ENCODE peak calls at places on chromosomes 7 and 10, in seven cellular contexts. One of them, this sample, is unnamed.

GRCh38 chr10:71795248-71795647 is 21.9 kb upstream of the VSIR start:
- DNase-seq in upper lobe of right lung: no peak
- DNase-seq in thyroid gland: peak; percentile 20
- DNase-seq in tibial artery: no peak
- DNase-seq in IMR-90: peak; percentile 23
- DNase-seq in mammary epithelial cell: no peak
- DNase-seq in breast epithelium: no peak
- DNase-seq in this sample: no peak

GRCh38 chr10:79385804-79386531 is 38.7 kb downstream of the PPIF start:
- DNase-seq in upper lobe of right lung: peak; percentile 55
- DNase-seq in thyroid gland: no peak
- DNase-seq in tibial artery: peak; percentile 66
- DNase-seq in IMR-90: no peak
- DNase-seq in mammary epithelial cell: no peak
- DNase-seq in breast epithelium: no peak
- DNase-seq in this sample: peak; percentile 3

GRCh38 chr7:26490631-26491624 is 199.3 kb downstream of the SNX10 start:
- DNase-seq in upper lobe of right lung: no peak
- DNase-seq in thyroid gland: peak; percentile 80
- DNase-seq in tibial artery: no peak
- DNase-seq in IMR-90: no peak
- DNase-seq in mammary epithelial cell: peak; percentile 91
- DNase-seq in breast epithelium: no peak
- DNase-seq in this sample: no peak

GRCh38 chr7:158050441-158051371 is 536.9 kb downstream of the PTPRN2 start:
- DNase-seq in upper lobe of right lung: peak; percentile 46
- DNase-seq in thyroid gland: no peak
- DNase-seq in tibial artery: peak; percentile 45
- DNase-seq in IMR-90: no peak
- DNase-seq in mammary epithelial cell: no peak
- DNase-seq in breast epithelium: peak; percentile 17
- DNase-seq in this sample: no peak

GRCh38 chr10:16832351-16833080 is 15.3 kb upstream of the RSU1 start:
- DNase-seq in upper lobe of right lung: no peak
- DNase-seq in thyroid gland: peak; percentile 9
- DNase-seq in tibial artery: peak; percentile 81
- DNase-seq in IMR-90: peak; percentile 90
- DNase-seq in mammary epithelial cell: peak; percentile 81
- DNase-seq in breast epithelium: peak; percentile 60
- DNase-seq in this sample: peak; percentile 84

GRCh38 chr10:44703241-44704155 is 207.6 kb upstream of the TMEM72 start:
- DNase-seq in upper lobe of right lung: no peak
- DNase-seq in thyroid gland: no peak
- DNase-seq in tibial artery: no peak
- DNase-seq in IMR-90: peak; percentile 75
- DNase-seq in mammary epithelial cell: no peak
- DNase-seq in breast epithelium: no peak
- DNase-seq in this sample: no peak

GRCh38 chr10:6077071-6077675 is 11.7 kb upstream of the RBM17 start:
- DNase-seq in upper lobe of right lung: no peak
- DNase-seq in thyroid gland: no peak
- DNase-seq in tibial artery: peak; percentile 44
- DNase-seq in IMR-90: no peak
- DNase-seq in mammary epithelial cell: no peak
- DNase-seq in breast epithelium: no peak
- DNase-seq in this sample: no peak

GRCh38 chr7:106062521-106062931 is 49.6 kb downstream of the SYPL1 start:
- DNase-seq in upper lobe of right lung: no peak
- DNase-seq in thyroid gland: no peak
- DNase-seq in tibial artery: no peak
- DNase-seq in IMR-90: no peak
- DNase-seq in mammary epithelial cell: peak; percentile 82
- DNase-seq in breast epithelium: no peak
- DNase-seq in this sample: no peak

GRCh38 chr7:128168667-128169210 is 72.3 kb upstream of the LEP start:
- DNase-seq in upper lobe of right lung: no peak
- DNase-seq in thyroid gland: peak; percentile 52
- DNase-seq in tibial artery: peak; percentile 51
- DNase-seq in IMR-90: no peak
- DNase-seq in mammary epithelial cell: peak; percentile 8
- DNase-seq in breast epithelium: no peak
- DNase-seq in this sample: peak; percentile 39

GRCh38 chr10:21889477-21890275 is 113.9 kb downstream of the DNAJC1 start:
- DNase-seq in upper lobe of right lung: no peak
- DNase-seq in thyroid gland: no peak
- DNase-seq in tibial artery: no peak
- DNase-seq in IMR-90: no peak
- DNase-seq in mammary epithelial cell: no peak
- DNase-seq in breast epithelium: no peak
- DNase-seq in this sample: no peak

GRCh38 chr7:38902443-38902842 is 6.5 kb downstream of the VPS41 start:
- DNase-seq in upper lobe of right lung: no peak
- DNase-seq in thyroid gland: no peak
- DNase-seq in tibial artery: no peak
- DNase-seq in IMR-90: no peak
- DNase-seq in mammary epithelial cell: no peak
- DNase-seq in breast epithelium: no peak
- DNase-seq in this sample: no peak

GRCh38 chr7:69677054-69677847 is 79.0 kb downstream of the AUTS2 start:
- DNase-seq in upper lobe of right lung: no peak
- DNase-seq in thyroid gland: no peak
- DNase-seq in tibial artery: no peak
- DNase-seq in IMR-90: no peak
- DNase-seq in mammary epithelial cell: no peak
- DNase-seq in breast epithelium: no peak
- DNase-seq in this sample: no peak

GRCh38 chr10:64430690-64431323 is 909.6 kb downstream of the REEP3 start:
- DNase-seq in upper lobe of right lung: no peak
- DNase-seq in thyroid gland: no peak
- DNase-seq in tibial artery: no peak
- DNase-seq in IMR-90: no peak
- DNase-seq in mammary epithelial cell: no peak
- DNase-seq in breast epithelium: no peak
- DNase-seq in this sample: peak; percentile 15

GRCh38 chr7:48109848-48110663 is 21.0 kb downstream of the UPP1 start:
- DNase-seq in upper lobe of right lung: peak; percentile 86
- DNase-seq in thyroid gland: peak; percentile 79
- DNase-seq in tibial artery: peak; percentile 83
- DNase-seq in IMR-90: peak; percentile 26
- DNase-seq in mammary epithelial cell: peak; percentile 71
- DNase-seq in breast epithelium: peak; percentile 82
- DNase-seq in this sample: peak; percentile 86

GRCh38 chr7:73329861-73330581 is 2.1 kb downstream of the FKBP6 start:
- DNase-seq in upper lobe of right lung: no peak
- DNase-seq in thyroid gland: peak; percentile 3
- DNase-seq in tibial artery: no peak
- DNase-seq in IMR-90: peak; percentile 36
- DNase-seq in mammary epithelial cell: no peak
- DNase-seq in breast epithelium: no peak
- DNase-seq in this sample: no peak

GRCh38 chr7:155809947-155810606 is 2.2 kb downstream of the SHH start:
- DNase-seq in upper lobe of right lung: peak; percentile 70
- DNase-seq in thyroid gland: no peak
- DNase-seq in tibial artery: no peak
- DNase-seq in IMR-90: no peak
- DNase-seq in mammary epithelial cell: no peak
- DNase-seq in breast epithelium: no peak
- DNase-seq in this sample: no peak

GRCh38 chr10:26478061-26478460 is 39.9 kb downstream of the APBB1IP start:
- DNase-seq in upper lobe of right lung: no peak
- DNase-seq in thyroid gland: no peak
- DNase-seq in tibial artery: no peak
- DNase-seq in IMR-90: no peak
- DNase-seq in mammary epithelial cell: no peak
- DNase-seq in breast epithelium: no peak
- DNase-seq in this sample: no peak

GRCh38 chr10:13987472-13987871 is 343.3 kb downstream of the FRMD4A start:
- DNase-seq in upper lobe of right lung: no peak
- DNase-seq in thyroid gland: no peak
- DNase-seq in tibial artery: no peak
- DNase-seq in IMR-90: peak; percentile 91
- DNase-seq in mammary epithelial cell: peak; percentile 71
- DNase-seq in breast epithelium: no peak
- DNase-seq in this sample: no peak

GRCh38 chr10:43230101-43230908 is 36.6 kb downstream of the RASGEF1A start:
- DNase-seq in upper lobe of right lung: peak; percentile 58
- DNase-seq in thyroid gland: peak; percentile 0
- DNase-seq in tibial artery: peak; percentile 57
- DNase-seq in IMR-90: no peak
- DNase-seq in mammary epithelial cell: no peak
- DNase-seq in breast epithelium: peak; percentile 17
- DNase-seq in this sample: peak; percentile 4

DNA sequence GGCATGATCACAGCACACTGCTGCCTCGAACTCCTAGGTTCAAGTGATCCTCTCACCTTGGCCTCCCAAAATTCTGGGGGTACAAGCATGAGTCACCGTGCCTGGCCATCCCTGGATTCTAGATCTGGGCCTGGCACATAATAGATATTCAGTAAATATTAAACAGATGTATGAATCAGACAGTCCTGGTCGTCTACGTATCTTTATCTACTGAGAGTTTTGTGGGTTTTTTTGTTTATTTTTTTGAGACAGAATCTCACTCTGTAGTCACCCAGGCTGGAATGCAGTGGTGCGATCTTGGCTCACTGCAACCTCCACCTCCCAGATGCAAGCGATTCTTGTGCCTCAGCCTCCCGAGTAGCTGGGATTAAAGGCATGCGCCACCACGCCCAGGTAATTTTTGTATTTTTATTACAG is 24.3 kb upstream of the ITGB1 start:
- DNase-seq in upper lobe of right lung: no peak
- DNase-seq in thyroid gland: no peak
- DNase-seq in tibial artery: no peak
- DNase-seq in IMR-90: peak; percentile 95
- DNase-seq in mammary epithelial cell: peak; percentile 89
- DNase-seq in breast epithelium: no peak
- DNase-seq in this sample: no peak
- H3K4me3 ChIP-seq in upper lobe of right lung: no peak overlapping the region
- H3K4me3 ChIP-seq in thyroid gland: no peak overlapping the region
- H3K4me3 ChIP-seq in tibial artery: no peak overlapping the region
- H3K4me3 ChIP-seq in IMR-90: no peak overlapping the region
- H3K4me3 ChIP-seq in mammary epithelial cell: peak overlapping the region; percentile 4
- H3K4me3 ChIP-seq in breast epithelium: no peak overlapping the region
- H3K4me3 ChIP-seq in this sample: no peak overlapping the region

DNA sequence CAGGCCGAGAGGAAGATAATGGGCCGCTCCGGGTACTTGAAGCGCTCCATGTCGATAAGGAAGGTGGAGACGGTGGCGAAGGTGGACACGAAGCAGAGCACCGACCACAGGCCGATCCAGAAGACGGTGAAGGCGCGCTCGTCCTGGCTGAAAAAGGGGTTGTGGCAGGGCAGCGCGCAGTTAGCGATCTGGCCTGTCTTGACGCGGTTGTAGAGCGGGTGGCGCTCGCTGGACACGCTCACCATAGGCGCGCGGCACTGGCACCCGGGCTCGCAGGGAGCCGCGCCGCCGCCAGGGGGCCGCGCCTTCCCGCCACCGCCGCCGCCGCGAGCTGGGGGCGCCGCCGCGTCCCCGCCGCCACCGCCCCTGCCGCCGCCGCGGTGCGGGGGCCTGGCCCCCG is 1.6 kb downstream of the FZD8 start:
- DNase-seq in upper lobe of right lung: peak; percentile 87
- DNase-seq in thyroid gland: peak; percentile 76
- DNase-seq in tibial artery: peak; percentile 80
- DNase-seq in IMR-90: peak; percentile 76
- DNase-seq in mammary epithelial cell: peak; percentile 66
- DNase-seq in breast epithelium: peak; percentile 54
- DNase-seq in this sample: peak; percentile 74
- TF ChIP-seq CTCF in upper lobe of right lung: peak; percentile 44
- TF ChIP-seq CTCF in thyroid gland: no peak
- TF ChIP-seq CTCF in tibial artery: peak; percentile 70
- TF ChIP-seq CTCF in IMR-90: peak; percentile 61
- TF ChIP-seq CTCF in mammary epithelial cell: no peak
- TF ChIP-seq CTCF in breast epithelium: no peak
- TF ChIP-seq CTCF in this sample: peak; percentile 27

GRCh38 chr7:2639994-2640830 is 8.4 kb downstream of the TTYH3 start:
- DNase-seq in upper lobe of right lung: no peak
- DNase-seq in thyroid gland: peak; percentile 99
- DNase-seq in tibial artery: no peak
- DNase-seq in IMR-90: no peak
- DNase-seq in mammary epithelial cell: peak; percentile 34
- DNase-seq in breast epithelium: no peak
- DNase-seq in this sample: peak; percentile 48

GRCh38 chr7:2640858-2641257 is 9.1 kb downstream of the TTYH3 start:
- DNase-seq in upper lobe of right lung: no peak
- DNase-seq in thyroid gland: peak; percentile 72
- DNase-seq in tibial artery: no peak
- DNase-seq in IMR-90: no peak
- DNase-seq in mammary epithelial cell: no peak
- DNase-seq in breast epithelium: no peak
- DNase-seq in this sample: no peak

GRCh38 chr7:2639151-2639993 is 7.6 kb downstream of the TTYH3 start:
- DNase-seq in upper lobe of right lung: no peak
- DNase-seq in thyroid gland: no peak
- DNase-seq in tibial artery: no peak
- DNase-seq in IMR-90: no peak
- DNase-seq in mammary epithelial cell: no peak
- DNase-seq in breast epithelium: no peak
- DNase-seq in this sample: no peak

GRCh38 chr7:2643386-2644229 is 11.8 kb downstream of the TTYH3 start:
- DNase-seq in upper lobe of right lung: no peak
- DNase-seq in thyroid gland: no peak
- DNase-seq in tibial artery: no peak
- DNase-seq in IMR-90: no peak
- DNase-seq in mammary epithelial cell: no peak
- DNase-seq in breast epithelium: no peak
- DNase-seq in this sample: no peak

GRCh38 chr7:2641406-2642393 is 9.9 kb downstream of the TTYH3 start:
- DNase-seq in upper lobe of right lung: peak; percentile 93
- DNase-seq in thyroid gland: peak; percentile 99
- DNase-seq in tibial artery: peak; percentile 97
- DNase-seq in IMR-90: peak; percentile 97
- DNase-seq in mammary epithelial cell: peak; percentile 76
- DNase-seq in breast epithelium: peak; percentile 83
- DNase-seq in this sample: peak; percentile 78
- H3K27ac ChIP-seq in upper lobe of right lung: peak overlapping the region; percentile 76
- H3K27ac ChIP-seq in thyroid gland: peak overlapping the region; percentile 98
- H3K27ac ChIP-seq in tibial artery: peak overlapping the region; percentile 58
- H3K27ac ChIP-seq in IMR-90: peak overlapping the region; percentile 80
- H3K27ac ChIP-seq in mammary epithelial cell: no peak overlapping the region
- H3K27ac ChIP-seq in breast epithelium: peak overlapping the region; percentile 71
- H3K27ac ChIP-seq in this sample: peak overlapping the region; percentile 83

GRCh38 chr10:74901240-74901827 is 74.9 kb downstream of the KAT6B start:
- DNase-seq in upper lobe of right lung: no peak
- DNase-seq in thyroid gland: no peak
- DNase-seq in tibial artery: no peak
- DNase-seq in IMR-90: no peak
- DNase-seq in mammary epithelial cell: no peak
- DNase-seq in breast epithelium: no peak
- DNase-seq in this sample: no peak
- H3K4me3 ChIP-seq in upper lobe of right lung: no peak overlapping the region
- H3K4me3 ChIP-seq in thyroid gland: no peak overlapping the region
- H3K4me3 ChIP-seq in tibial artery: no peak overlapping the region
- H3K4me3 ChIP-seq in IMR-90: no peak overlapping the region
- H3K4me3 ChIP-seq in mammary epithelial cell: no peak overlapping the region
- H3K4me3 ChIP-seq in breast epithelium: no peak overlapping the region
- H3K4me3 ChIP-seq in this sample: no peak overlapping the region

This sample was measured in body of pancreas.